ENCODE peak calls at places on chromosomes 12 and 14, in seven cellular contexts. R is iris pigment epithelial cell; D is activated CD4-positive, alpha-beta T cell treated with anti-CD3 and anti-CD28 coated beads for 24 hours; U is GM10248; A is NCI-H1092; G is fibroblast of mammary gland; L is epithelial cell of prostate. P is an unnamed sample.

GRCh38 chr12:81610955-81611889 is 147.9 kb downstream of the PPFIA2 start:
- DNase-seq in R (peak), A (no peak), G (peak), L (no peak), D (no peak), U (no peak), P (peak)

GRCh38 chr14:36619853-36620252 is 37.4 kb upstream of the NKX2-8 start:
- DNase-seq in D (no peak), G (no peak), A (no peak), L (peak), U (no peak), R (no peak), P (peak)

GRCh38 chr14:54818201-54819133 is 84.2 kb downstream of the GCH1 start:
- DNase-seq in U (no peak), R (peak), D (no peak), G (peak), A (peak), L (no peak), P (peak)

GRCh38 chr12:77167801-77168200 is 102.4 kb upstream of the E2F7 start:
- DNase-seq in R (no peak), D (no peak), A (no peak), L (no peak), G (peak), U (no peak), P (no peak)

GRCh38 chr12:102413396-102413795 is 67.0 kb downstream of the IGF1 start:
- DNase-seq in D (no peak), U (no peak), R (no peak), L (no peak), G (no peak), A (no peak), P (no peak)

GRCh38 chr14:22556021-22556989 is 32.7 kb downstream of the DAD1 start:
- DNase-seq in U (peak), A (no peak), D (peak), L (peak), G (peak), R (peak), P (peak)

GRCh38 chr12:91383106-91383505 is 200.5 kb upstream of the DCN start:
- DNase-seq in R (peak), L (no peak), G (peak), A (no peak), D (no peak), U (no peak), P (no peak)

GRCh38 chr14:32761381-32761968 is 177.2 kb upstream of the NPAS3 start:
- DNase-seq in U (no peak), G (peak), L (no peak), R (peak), A (no peak), D (no peak), P (no peak)

GRCh38 chr12:124695861-124696260 is 128.4 kb upstream of the NCOR2 start:
- DNase-seq in D (no peak), L (no peak), A (no peak), G (no peak), R (no peak), U (no peak), P (peak)

GRCh38 chr12:113812431-113813228 is 153.5 kb downstream of the RBM19 start:
- DNase-seq in G (no peak), U (no peak), D (no peak), R (no peak), A (no peak), L (no peak), P (no peak)

GRCh38 chr12:109741286-109741969 is 27.8 kb downstream of the FAM222A start:
- DNase-seq in L (no peak), D (no peak), G (no peak), U (no peak), A (no peak), R (no peak), P (no peak)

GRCh38 chr12:94805749-94806148 is 155.4 kb upstream of the TMCC3 start:
- DNase-seq in A (no peak), U (no peak), D (no peak), L (no peak), R (peak), G (peak), P (peak)

GRCh38 chr14:38042356-38042755 is 165.3 kb upstream of the SSTR1 start:
- DNase-seq in R (peak), D (no peak), G (peak), L (no peak), A (no peak), U (no peak), P (no peak)

GRCh38 chr12:75724913-75725312 is 213.5 kb upstream of the KRR1 start:
- DNase-seq in U (no peak), D (no peak), R (peak), L (no peak), A (peak), G (peak), P (peak)

GRCh38 chr14:83196235-83196634 is 1662.6 kb upstream of the SEL1L start:
- DNase-seq in G (no peak), D (no peak), U (no peak), R (peak), L (no peak), A (no peak), P (no peak)